ENCODE peak calls at places on chromosome 6, in five cellular contexts. One of them, this sample, is unnamed. For H3K4me1, the result is how much of the 10 kb centered on the place peaks cover.

GRCh38 chr6:139996253-139996834 is 621.9 kb upstream of the CITED2 start:
- DNase-seq in PC-9: no peak
- DNase-seq in endothelial cell of umbilical vein: no peak
- DNase-seq in H1: no peak
- DNase-seq in fibroblast of lung: peak
- DNase-seq in this sample: peak

GRCh38 chr6:31690231-31691077 is 9.6 kb upstream of the LY6G5C start:
- DNase-seq in PC-9: peak
- DNase-seq in endothelial cell of umbilical vein: peak
- DNase-seq in H1: no peak
- DNase-seq in fibroblast of lung: no peak
- DNase-seq in this sample: no peak

GRCh38 chr6:166393535-166393823 is 10.7 kb upstream of the MPC1 start:
- DNase-seq in PC-9: no peak
- DNase-seq in endothelial cell of umbilical vein: no peak
- DNase-seq in H1: no peak
- DNase-seq in fibroblast of lung: no peak
- DNase-seq in this sample: no peak

GRCh38 chr6:130163261-130163660 is 59.5 kb downstream of the SAMD3 start:
- DNase-seq in PC-9: no peak
- DNase-seq in endothelial cell of umbilical vein: no peak
- DNase-seq in H1: no peak
- DNase-seq in fibroblast of lung: no peak
- DNase-seq in this sample: no peak

GRCh38 chr6:11236351-11236750 is 3.9 kb upstream of the NEDD9 start:
- DNase-seq in PC-9: no peak
- DNase-seq in endothelial cell of umbilical vein: peak
- DNase-seq in H1: no peak
- DNase-seq in fibroblast of lung: no peak
- DNase-seq in this sample: no peak

GRCh38 chr6:108027594-108027993 is 46.9 kb downstream of the OSTM1 start:
- DNase-seq in PC-9: peak
- DNase-seq in endothelial cell of umbilical vein: no peak
- DNase-seq in H1: no peak
- DNase-seq in fibroblast of lung: peak
- DNase-seq in this sample: peak

GRCh38 chr6:18680842-18681241 is 293.7 kb downstream of the RNF144B start:
- DNase-seq in PC-9: no peak
- DNase-seq in endothelial cell of umbilical vein: no peak
- DNase-seq in H1: no peak
- DNase-seq in fibroblast of lung: no peak
- DNase-seq in this sample: no peak

GRCh38 chr6:113860165-113860955 is 3.2 kb downstream of the MARCKS start:
- DNase-seq in PC-9: no peak
- DNase-seq in endothelial cell of umbilical vein: peak
- DNase-seq in H1: no peak
- DNase-seq in fibroblast of lung: peak
- DNase-seq in this sample: peak

GRCh38 chr6:4637691-4638433 is 138.3 kb upstream of the CDYL start:
- DNase-seq in PC-9: no peak
- DNase-seq in endothelial cell of umbilical vein: peak
- DNase-seq in H1: no peak
- DNase-seq in fibroblast of lung: peak
- DNase-seq in this sample: peak

GRCh38 chr6:122248844-122249243 is 150.6 kb upstream of the HSF2 start:
- DNase-seq in PC-9: no peak
- DNase-seq in endothelial cell of umbilical vein: no peak
- DNase-seq in H1: no peak
- DNase-seq in fibroblast of lung: no peak
- DNase-seq in this sample: no peak

GRCh38 chr6:85580878-85581267 is 12.8 kb downstream of the SNX14 start:
- DNase-seq in PC-9: no peak
- DNase-seq in endothelial cell of umbilical vein: no peak
- DNase-seq in H1: no peak
- DNase-seq in fibroblast of lung: peak
- DNase-seq in this sample: peak

GRCh38 chr6:162533009-162533400 is 194.6 kb downstream of the PRKN start:
- DNase-seq in PC-9: no peak
- DNase-seq in endothelial cell of umbilical vein: no peak
- DNase-seq in H1: no peak
- DNase-seq in fibroblast of lung: no peak
- DNase-seq in this sample: no peak

GRCh38 chr6:38133932-38134703 is 314.6 kb downstream of the ZFAND3 start:
- DNase-seq in PC-9: peak
- DNase-seq in endothelial cell of umbilical vein: no peak
- DNase-seq in H1: no peak
- DNase-seq in fibroblast of lung: peak
- DNase-seq in this sample: no peak

GRCh38 chr6:46832816-46833215 is 39.6 kb downstream of the MEP1A start:
- DNase-seq in PC-9: no peak
- DNase-seq in endothelial cell of umbilical vein: no peak
- DNase-seq in H1: no peak
- DNase-seq in fibroblast of lung: no peak
- DNase-seq in this sample: no peak

GRCh38 chr6:167569879-167570278 is 245.0 kb downstream of the TTLL2 start:
- DNase-seq in PC-9: no peak
- DNase-seq in endothelial cell of umbilical vein: no peak
- DNase-seq in H1: no peak
- DNase-seq in fibroblast of lung: no peak
- DNase-seq in this sample: no peak

GRCh38 chr6:169763308-169763707 is 11.9 kb downstream of the ERMARD start:
- DNase-seq in PC-9: no peak
- DNase-seq in endothelial cell of umbilical vein: no peak
- DNase-seq in H1: no peak
- DNase-seq in fibroblast of lung: no peak
- DNase-seq in this sample: no peak

GRCh38 chr6:53432318-53433161 is 83.8 kb upstream of the ELOVL5 start:
- DNase-seq in PC-9: peak
- DNase-seq in endothelial cell of umbilical vein: no peak
- DNase-seq in H1: no peak
- DNase-seq in fibroblast of lung: peak
- DNase-seq in this sample: peak

GRCh38 chr6:139152088-139152891 is 17.4 kb downstream of the HECA start:
- DNase-seq in PC-9: no peak
- DNase-seq in endothelial cell of umbilical vein: peak
- DNase-seq in H1: no peak
- DNase-seq in fibroblast of lung: peak
- DNase-seq in this sample: no peak

GRCh38 chr6:1687402-1687801 is 77.7 kb downstream of the FOXC1 start:
- DNase-seq in PC-9: no peak
- DNase-seq in endothelial cell of umbilical vein: no peak
- DNase-seq in H1: no peak
- DNase-seq in fibroblast of lung: no peak
- DNase-seq in this sample: no peak

GRCh38 chr6:44538131-44538835 is 150.8 kb downstream of the CDC5L start:
- DNase-seq in PC-9: no peak
- DNase-seq in endothelial cell of umbilical vein: no peak
- DNase-seq in H1: no peak
- DNase-seq in fibroblast of lung: no peak
- DNase-seq in this sample: no peak

DNA sequence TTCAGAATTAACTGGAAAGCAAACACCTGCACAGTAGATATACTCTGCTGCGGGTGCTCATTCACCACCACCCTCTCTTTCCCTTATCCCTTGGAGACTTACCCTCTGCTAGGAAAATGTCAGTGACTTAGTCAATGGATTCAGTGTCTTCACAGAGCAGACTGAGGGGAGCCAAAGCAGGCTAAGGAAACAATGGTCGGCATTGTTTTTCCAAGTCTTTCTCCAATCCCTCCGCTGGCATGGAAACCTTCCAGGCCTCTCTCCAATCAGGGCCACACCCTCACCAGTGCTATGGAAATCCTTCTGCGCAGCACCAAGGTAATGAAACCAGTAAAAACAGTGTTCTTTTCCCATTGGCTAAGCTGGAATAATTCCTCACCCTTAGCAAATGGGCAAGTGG is 531.2 kb downstream of the TFAP2B start:
- DNase-seq in PC-9: no peak
- DNase-seq in endothelial cell of umbilical vein: no peak
- DNase-seq in H1: no peak
- DNase-seq in fibroblast of lung: no peak
- DNase-seq in this sample: no peak
- H2AFZ ChIP-seq in PC-9: no peak
- H2AFZ ChIP-seq in endothelial cell of umbilical vein: no peak
- H2AFZ ChIP-seq in H1: no peak
- H2AFZ ChIP-seq in fibroblast of lung: no peak
- H2AFZ ChIP-seq in this sample: no peak

GRCh38 chr6:90351696-90352095 is 55.1 kb upstream of the BACH2 start:
- DNase-seq in PC-9: no peak
- DNase-seq in endothelial cell of umbilical vein: no peak
- DNase-seq in H1: no peak
- DNase-seq in fibroblast of lung: peak
- DNase-seq in this sample: peak

GRCh38 chr6:90346729-90347128 is 50.1 kb upstream of the BACH2 start:
- DNase-seq in PC-9: no peak
- DNase-seq in endothelial cell of umbilical vein: no peak
- DNase-seq in H1: no peak
- DNase-seq in fibroblast of lung: no peak
- DNase-seq in this sample: no peak

GRCh38 chr6:90354961-90355360 is 58.3 kb upstream of the BACH2 start:
- DNase-seq in PC-9: no peak
- DNase-seq in endothelial cell of umbilical vein: no peak
- DNase-seq in H1: no peak
- DNase-seq in fibroblast of lung: no peak
- DNase-seq in this sample: no peak

GRCh38 chr6:90347411-90347841 is 50.8 kb upstream of the BACH2 start:
- DNase-seq in PC-9: no peak
- DNase-seq in endothelial cell of umbilical vein: no peak
- DNase-seq in H1: no peak
- DNase-seq in fibroblast of lung: no peak
- DNase-seq in this sample: peak

DNA sequence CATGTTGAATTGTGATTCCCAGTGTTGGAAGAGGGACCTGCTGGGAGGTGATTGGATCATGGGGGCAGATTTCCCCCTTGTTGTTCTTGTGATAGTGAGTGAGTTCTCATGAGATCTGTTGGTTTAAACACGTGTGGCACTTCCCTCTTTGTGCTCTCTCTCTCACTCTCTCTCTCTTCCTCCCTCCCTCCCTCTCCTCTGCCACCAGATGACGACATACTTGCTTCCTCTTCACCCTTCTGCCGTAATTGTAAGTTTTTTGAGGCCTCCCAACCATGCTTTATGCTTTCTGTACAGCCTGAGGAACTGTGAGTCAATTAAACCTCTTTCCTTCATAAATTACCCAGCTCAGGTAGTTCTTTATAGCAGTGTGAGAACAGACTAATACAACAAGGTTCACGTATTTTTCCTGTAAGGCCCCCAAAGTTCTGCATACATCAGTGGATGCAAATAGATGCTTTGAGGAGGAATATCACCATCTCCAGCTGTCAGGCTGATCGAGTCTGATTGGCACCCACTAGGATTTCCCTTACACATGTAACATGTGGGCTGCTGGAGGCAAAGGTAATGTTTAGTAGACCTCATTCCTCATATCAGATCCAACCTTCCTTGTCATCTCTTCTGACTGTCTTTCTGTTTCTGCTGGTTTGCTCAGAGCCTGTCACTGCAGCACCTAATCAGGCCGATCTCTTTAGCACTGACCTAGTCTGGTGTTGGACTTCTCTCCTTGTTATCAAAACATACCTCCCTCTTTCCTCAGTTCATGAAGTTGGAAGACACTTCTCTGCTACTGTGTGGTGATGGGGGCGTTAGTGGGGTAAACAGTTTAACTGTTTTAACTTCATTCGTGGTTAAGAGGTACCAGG is 54.3 kb upstream of the BACH2 start:
- DNase-seq in PC-9: no peak
- DNase-seq in endothelial cell of umbilical vein: no peak
- DNase-seq in H1: no peak
- DNase-seq in fibroblast of lung: no peak
- DNase-seq in this sample: no peak
- H3K4me3 ChIP-seq in PC-9: no peak
- H3K4me3 ChIP-seq in endothelial cell of umbilical vein: no peak
- H3K4me3 ChIP-seq in H1: no peak
- H3K4me3 ChIP-seq in fibroblast of lung: no peak
- H3K4me3 ChIP-seq in this sample: no peak

GRCh38 chr6:35406666-35407065 is 45.5 kb upstream of the FANCE start:
- DNase-seq in PC-9: no peak
- DNase-seq in endothelial cell of umbilical vein: no peak
- DNase-seq in H1: no peak
- DNase-seq in fibroblast of lung: no peak
- DNase-seq in this sample: no peak
- H3K4me1 ChIP-seq in PC-9: under half
- H3K4me1 ChIP-seq in endothelial cell of umbilical vein: under half
- H3K4me1 ChIP-seq in H1: under half
- H3K4me1 ChIP-seq in fibroblast of lung: under half
- H3K4me1 ChIP-seq in this sample: under half

GRCh38 chr6:40397287-40398033 is 189.7 kb downstream of the LRFN2 start:
- DNase-seq in PC-9: no peak
- DNase-seq in endothelial cell of umbilical vein: no peak
- DNase-seq in H1: no peak
- DNase-seq in fibroblast of lung: no peak
- DNase-seq in this sample: no peak

GRCh38 chr6:40400738-40401137 is 186.4 kb downstream of the LRFN2 start:
- DNase-seq in PC-9: no peak
- DNase-seq in endothelial cell of umbilical vein: no peak
- DNase-seq in H1: no peak
- DNase-seq in fibroblast of lung: no peak
- DNase-seq in this sample: no peak

GRCh38 chr6:40398034-40398679 is 189.0 kb downstream of the LRFN2 start:
- DNase-seq in PC-9: no peak
- DNase-seq in endothelial cell of umbilical vein: no peak
- DNase-seq in H1: no peak
- DNase-seq in fibroblast of lung: no peak
- DNase-seq in this sample: no peak

GRCh38 chr6:40399888-40400468 is 187.2 kb downstream of the LRFN2 start:
- DNase-seq in PC-9: no peak
- DNase-seq in endothelial cell of umbilical vein: no peak
- DNase-seq in H1: no peak
- DNase-seq in fibroblast of lung: no peak
- DNase-seq in this sample: no peak

GRCh38 chr6:40398810-40399477 is 188.2 kb downstream of the LRFN2 start:
- DNase-seq in PC-9: no peak
- DNase-seq in endothelial cell of umbilical vein: no peak
- DNase-seq in H1: no peak
- DNase-seq in fibroblast of lung: no peak
- DNase-seq in this sample: no peak
- H2AFZ ChIP-seq in PC-9: no peak
- H2AFZ ChIP-seq in endothelial cell of umbilical vein: no peak
- H2AFZ ChIP-seq in H1: peak
- H2AFZ ChIP-seq in fibroblast of lung: no peak
- H2AFZ ChIP-seq in this sample: no peak

This sample was measured in GM23248.